ENCODE peak calls at places on chromosomes 13 and 19, in nine cellular contexts. W is fibroblast of lung, Q is psoas muscle, D is neural progenitor cell, B is Panc1, A is A549, L is Peyer's patch, V is hepatocyte, T is IMR-90. J is an unnamed sample.

GRCh38 chr13:71751074-71751473 is 115.9 kb downstream of the DACH1 start:
- DNase-seq in D (no peak), B (no peak), Q (no peak), V (no peak), W (peak; percentile 57), A (no peak), L (no peak), T (no peak), J (no peak)

GRCh38 chr13:99916366-99917103 is 55.0 kb downstream of the ZIC5 start:
- DNase-seq in B (peak; percentile 61), W (peak; percentile 82), A (peak; percentile 82), T (peak; percentile 71), D (peak; percentile 49), Q (no peak), L (no peak), V (peak; percentile 74), J (peak; percentile 81)

GRCh38 chr13:27334774-27335490 is 64.3 kb downstream of the RASL11A start:
- DNase-seq in A (no peak), W (peak; percentile 55), Q (no peak), T (peak; percentile 90), B (no peak), L (no peak), V (no peak), D (no peak), J (no peak)

GRCh38 chr19:19356901-19357566 is 36.4 kb downstream of the MAU2 start:
- DNase-seq in A (no peak), V (no peak), L (no peak), Q (no peak), W (no peak), D (no peak), T (no peak), B (no peak), J (no peak)

GRCh38 chr13:44352671-44353070 is 21.0 kb upstream of the SERP2 start:
- DNase-seq in Q (no peak), B (no peak), V (no peak), D (no peak), A (no peak), T (no peak), L (no peak), W (no peak), J (no peak)

GRCh38 chr13:18953139-18953930 is 228.3 kb downstream of the TUBA3C start:
- DNase-seq in Q (no peak), W (no peak), T (no peak), L (no peak), D (no peak), A (no peak), B (no peak), V (no peak), J (no peak)

GRCh38 chr19:16037424-16038195 is 38.7 kb upstream of the TPM4 start:
- DNase-seq in T (no peak), A (no peak), V (no peak), Q (no peak), D (no peak), L (no peak), W (no peak), B (no peak), J (no peak)

GRCh38 chr13:109657395-109657794 is 129.0 kb downstream of the IRS2 start:
- DNase-seq in L (no peak), T (no peak), Q (no peak), W (no peak), A (no peak), B (no peak), D (no peak), V (no peak), J (no peak)

GRCh38 chr13:40589285-40590109 is 76.9 kb downstream of the FOXO1 start:
- DNase-seq in V (no peak), D (peak; percentile 38), A (no peak), W (peak; percentile 49), B (no peak), T (no peak), Q (peak; percentile 62), L (peak; percentile 74), J (no peak)

GRCh38 chr19:2170219-2170618 is 6.5 kb downstream of the DOT1L start:
- DNase-seq in Q (no peak), W (no peak), L (no peak), T (no peak), B (no peak), V (no peak), D (peak; percentile 77), A (no peak), J (no peak)

GRCh38 chr13:76976488-76976887 is 15.4 kb upstream of the CLN5 start:
- DNase-seq in V (no peak), W (no peak), T (no peak), L (no peak), A (no peak), Q (no peak), B (no peak), D (no peak), J (peak; percentile 47)

GRCh38 chr13:113764793-113765190 is 5.8 kb downstream of the TMEM255B start:
- DNase-seq in Q (no peak), D (no peak), V (no peak), B (no peak), T (no peak), A (no peak), L (no peak), W (no peak), J (no peak)

GRCh38 chr19:2503521-2504109 is 27.7 kb downstream of the GADD45B start:
- DNase-seq in A (no peak), B (no peak), V (peak; percentile 88), L (no peak), T (peak; percentile 78), W (peak; percentile 77), Q (no peak), D (no peak), J (peak; percentile 78)

GRCh38 chr19:19581391-19581790 is 37.1 kb downstream of the PBX4 start:
- DNase-seq in A (no peak), D (no peak), B (no peak), W (no peak), V (no peak), Q (no peak), L (no peak), T (no peak), J (no peak)

DNA sequence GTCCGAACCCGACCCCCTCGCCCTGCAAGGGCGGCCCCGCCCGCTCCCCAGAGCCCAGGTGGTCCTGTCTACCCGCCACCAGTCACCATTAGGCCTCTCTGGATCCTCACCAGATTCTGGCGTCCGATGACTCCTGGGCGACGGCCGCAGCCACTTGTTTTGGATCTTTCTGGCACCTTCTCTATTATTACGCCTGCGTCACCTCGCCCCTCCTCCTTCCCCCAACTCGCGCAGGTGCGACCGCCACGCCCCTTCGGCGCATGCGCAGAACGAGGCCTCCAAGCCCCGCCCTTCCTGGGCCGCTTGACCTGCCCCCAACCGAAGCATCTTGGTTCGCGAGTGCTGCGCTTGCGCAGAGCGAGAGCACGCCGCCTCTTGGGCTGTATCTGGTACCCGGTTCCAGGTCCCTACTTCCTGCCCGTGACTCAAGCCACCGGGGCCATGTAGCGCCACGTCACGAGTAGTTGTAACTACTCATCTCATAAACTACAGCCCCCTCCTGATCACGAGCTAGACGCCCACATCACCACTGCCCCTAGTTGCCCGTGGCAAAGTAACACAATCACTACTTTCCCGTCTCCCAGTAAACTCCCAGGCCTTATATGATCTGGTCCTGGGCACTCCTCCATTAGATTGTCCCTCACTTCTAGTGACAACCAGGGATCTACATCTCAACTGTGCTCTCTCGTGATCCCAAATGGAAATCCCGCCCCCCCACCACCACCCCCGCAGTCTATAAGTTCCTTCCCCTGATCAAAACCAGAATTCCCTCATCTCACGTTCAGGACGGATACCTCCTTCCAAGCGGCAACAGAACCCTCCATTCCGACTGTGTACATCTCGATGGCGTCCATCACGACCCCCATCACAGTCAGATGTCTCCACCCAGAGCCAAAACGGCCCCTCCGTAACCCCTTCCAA is at the start of gene DEDD2:
- DNase-seq in Q (peak; percentile 99), B (peak; percentile 84), W (peak; percentile 96), D (peak; percentile 96), L (peak; percentile 97), A (peak; percentile 99), T (peak; percentile 99), V (peak; percentile 97), J (peak; percentile 97)
- H3K4me1 ChIP-seq in Q (peaks cover 43% of the 10 kb centered on the region), B (peaks cover 8% of the 10 kb centered on the region), W (peaks cover 8% of the 10 kb centered on the region), D (peaks cover 28% of the 10 kb centered on the region), L (peaks cover 22% of the 10 kb centered on the region), A (peaks cover 40% of the 10 kb centered on the region), T (peaks cover 11% of the 10 kb centered on the region), V (peaks cover 24% of the 10 kb centered on the region), J (peaks cover 32% of the 10 kb centered on the region)

GRCh38 chr19:38506723-38507550 is 73.4 kb downstream of the RYR1 start:
- DNase-seq in V (peak; percentile 44), D (peak; percentile 90), Q (peak; percentile 95), A (peak; percentile 100), W (no peak), L (peak; percentile 74), T (no peak), B (peak; percentile 100), J (peak; percentile 53)
- H3K4me1 ChIP-seq in V (no peaks in the 10 kb centered on the region), D (no peaks in the 10 kb centered on the region), Q (no peaks in the 10 kb centered on the region), A (peaks cover 16% of the 10 kb centered on the region), W (no peaks in the 10 kb centered on the region), L (no peaks in the 10 kb centered on the region), T (no peaks in the 10 kb centered on the region), B (peaks cover 8% of the 10 kb centered on the region), J (no peaks in the 10 kb centered on the region)

DNA sequence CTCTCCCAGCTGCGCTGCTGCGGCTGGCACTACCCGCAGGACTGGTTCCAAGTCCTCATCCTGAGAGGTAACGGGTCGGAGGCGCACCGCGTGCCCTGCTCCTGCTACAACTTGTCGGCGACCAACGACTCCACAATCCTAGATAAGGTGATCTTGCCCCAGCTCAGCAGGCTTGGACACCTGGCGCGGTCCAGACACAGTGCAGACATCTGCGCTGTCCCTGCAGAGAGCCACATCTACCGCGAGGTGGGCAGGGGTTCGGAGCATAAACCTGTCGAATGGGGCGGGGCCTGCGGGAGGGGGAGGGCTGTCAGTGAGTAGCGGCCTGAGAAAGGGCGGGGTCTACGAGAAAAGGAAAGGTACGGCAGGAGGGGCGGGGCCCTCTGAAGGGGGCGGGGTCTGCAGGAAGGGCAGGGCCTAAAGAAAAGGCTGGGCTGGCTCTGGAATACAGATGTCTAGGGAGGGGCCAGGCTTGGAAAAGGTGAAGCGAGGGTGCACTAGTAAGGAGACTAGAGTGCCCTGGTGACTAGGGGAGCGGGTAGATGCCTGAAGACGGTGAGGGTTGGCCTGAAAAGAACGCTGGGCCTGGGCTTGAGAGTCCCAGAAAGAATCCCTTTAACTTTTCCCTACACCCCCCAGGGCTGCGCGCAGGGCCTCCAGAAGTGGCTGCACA is 3.6 kb downstream of the CD37 start:
- DNase-seq in Q (peak; percentile 72), L (peak; percentile 64), V (peak; percentile 93), D (peak; percentile 98), A (peak; percentile 57), W (peak; percentile 19), B (no peak), T (no peak), J (peak; percentile 14)
- H3K4me1 ChIP-seq in Q (peaks cover 5% of the 10 kb centered on the region), L (peaks cover 21% of the 10 kb centered on the region), V (no peaks in the 10 kb centered on the region), D (no peaks in the 10 kb centered on the region), A (no peaks in the 10 kb centered on the region), W (peaks cover 4% of the 10 kb centered on the region), B (peaks cover 3% of the 10 kb centered on the region), T (no peaks in the 10 kb centered on the region), J (peaks cover 3% of the 10 kb centered on the region)

DNA sequence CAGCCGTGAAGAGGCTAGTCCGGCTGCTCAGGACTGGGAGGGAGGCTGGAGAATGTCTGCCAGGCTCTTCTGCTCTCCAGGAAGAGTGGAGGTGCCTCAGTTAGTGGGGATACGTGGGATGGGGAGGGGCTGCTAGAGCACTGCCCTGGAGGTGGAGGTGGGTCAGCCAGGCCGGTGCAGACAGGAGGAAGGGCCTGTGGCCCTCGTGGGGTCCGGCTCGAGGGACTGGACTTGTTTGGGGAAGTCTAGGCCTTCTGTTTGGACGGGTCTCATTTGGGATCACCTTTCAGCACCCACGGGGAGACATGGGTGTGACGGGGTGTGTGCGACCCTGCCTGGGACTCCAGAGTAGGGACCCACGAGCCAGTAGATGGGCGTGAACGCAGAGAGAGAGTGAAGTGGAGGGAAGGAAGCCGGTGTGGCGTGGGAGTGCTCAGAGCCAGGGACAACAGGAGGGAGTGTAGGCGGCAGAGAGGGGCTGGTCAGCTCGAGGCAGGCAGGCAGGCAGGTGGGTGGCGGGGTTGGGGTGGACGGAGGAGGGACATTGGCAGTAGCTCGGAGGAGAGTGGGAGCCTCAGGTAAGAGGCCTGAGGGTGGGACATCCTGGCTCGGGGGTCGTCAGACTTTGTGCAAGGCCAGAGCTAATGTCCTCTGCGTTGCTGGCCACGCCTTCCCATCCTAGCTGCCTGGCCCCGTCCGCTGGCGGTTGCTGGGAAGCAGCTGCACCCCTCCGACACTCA is 11.5 kb downstream of the EPN1 start:
- DNase-seq in D (no peak), T (no peak), Q (peak; percentile 39), A (no peak), L (no peak), V (no peak), W (no peak), B (no peak), J (no peak)
- H3K4me1 ChIP-seq in D (no peaks in the 10 kb centered on the region), T (no peaks in the 10 kb centered on the region), Q (no peaks in the 10 kb centered on the region), A (no peaks in the 10 kb centered on the region), L (no peaks in the 10 kb centered on the region), V (peaks cover 25% of the 10 kb centered on the region), W (no peaks in the 10 kb centered on the region), B (peaks cover 7% of the 10 kb centered on the region), J (peaks cover 9% of the 10 kb centered on the region)